ENCODE peak calls at places on chromosomes 7 and 10, in six cellular contexts. O is EL, U is Right ventricle myocardium inferior, M is T-helper 2 cell, F is iris pigment epithelial cell, N is thoracic aorta. S is an unnamed sample.

GRCh38 chr7:65404020-65404419 is 30.4 kb downstream of the ZNF92 start:
- DNase-seq in N (no peak), U (no peak), F (no peak), O (no peak), M (no peak), S (no peak)

GRCh38 chr10:44233561-44234470 is 151.1 kb downstream of the CXCL12 start:
- DNase-seq in F (peak; percentile 1), U (peak; percentile 82), M (no peak), N (no peak), O (no peak), S (peak; percentile 57)

GRCh38 chr10:119028900-119029612 is 458 bp upstream of the NANOS1 start:
- DNase-seq in F (peak; percentile 92), M (peak; percentile 72), O (peak; percentile 88), N (peak; percentile 77), U (peak; percentile 93), S (peak; percentile 91)

GRCh38 chr10:130805635-130806030 is 505.9 kb downstream of the TCERG1L start:
- DNase-seq in O (no peak), N (no peak), M (no peak), U (no peak), F (no peak), S (no peak)

GRCh38 chr7:113775401-113775800 is 143.4 kb downstream of the PPP1R3A start:
- DNase-seq in M (no peak), U (no peak), N (no peak), F (no peak), O (no peak), S (no peak)

GRCh38 chr10:36423821-36424248 is 701.6 kb upstream of the ANKRD30A start:
- DNase-seq in M (no peak), N (no peak), F (no peak), U (no peak), O (no peak), S (no peak)

GRCh38 chr7:98816925-98817710 is 52.7 kb downstream of the TMEM130 start:
- DNase-seq in O (no peak), N (no peak), M (no peak), U (no peak), F (no peak), S (no peak)

GRCh38 chr10:87928996-87929395 is 65.6 kb downstream of the PTEN start:
- DNase-seq in M (no peak), O (no peak), U (no peak), F (no peak), N (no peak), S (no peak)

GRCh38 chr7:77475181-77475580 is 59.0 kb upstream of the GSAP start:
- DNase-seq in N (no peak), O (no peak), U (no peak), F (no peak), M (no peak), S (no peak)

GRCh38 chr7:105429746-105430612 is 41.3 kb upstream of the SRPK2 start:
- DNase-seq in O (peak; percentile 51), F (peak; percentile 59), M (peak; percentile 7), N (no peak), U (no peak), S (no peak)

GRCh38 chr7:21944616-21945373 is 904 bp downstream of the CDCA7L start:
- DNase-seq in N (no peak), F (peak; percentile 34), O (peak; percentile 18), M (no peak), U (peak; percentile 77), S (peak; percentile 82)

GRCh38 chr7:128164061-128164954 is 76.8 kb upstream of the LEP start:
- DNase-seq in O (peak; percentile 78), F (peak; percentile 83), N (no peak), U (no peak), M (no peak), S (peak; percentile 77)

GRCh38 chr10:33421789-33422188 is 87.3 kb upstream of the NRP1 start:
- DNase-seq in U (no peak), N (peak; percentile 39), F (peak; percentile 96), M (no peak), O (peak; percentile 91), S (no peak)

GRCh38 chr7:142384508-142384922 is 126.7 kb upstream of the PRSS58 start:
- DNase-seq in O (peak; percentile 93), U (no peak), F (peak; percentile 74), N (no peak), M (no peak), S (no peak)

GRCh38 chr7:39510738-39511372 is 55.3 kb upstream of the YAE1 start:
- DNase-seq in U (no peak), O (peak; percentile 64), N (no peak), F (peak; percentile 73), M (no peak), S (no peak)

GRCh38 chr7:13800694-13801448 is 188.6 kb downstream of the ETV1 start:
- DNase-seq in M (no peak), N (no peak), F (peak; percentile 93), U (no peak), O (no peak), S (no peak)

GRCh38 chr7:2757904-2758672 is 70.1 kb downstream of the AMZ1 start:
- DNase-seq in M (peak; percentile 64), U (no peak), N (no peak), O (peak; percentile 98), F (peak; percentile 99), S (peak; percentile 45)

S was measured in left lung.